ENCODE peak calls at places on chromosome 22, in eight cellular contexts. L is OCI-M1; H is epithelial cell of esophagus; A is uterus; M is adipocyte; R is activated CD4-positive, alpha-beta T cell treated with anti-CD3 and anti-CD28 coated beads, Interleukin-2, amount 50 U/mL, for 48 hours; O is AG20443; C is NCI-H2227 treated with DMSO at 0.1 percent for 48 hours. Y is an unnamed sample.

GRCh38 chr22:25838960-25839741 is 97.2 kb downstream of the MYO18B start:
- DNase-seq in L (no peak), H (no peak), A (no peak), M (no peak), R (no peak), O (no peak), C (no peak), Y (no peak)

GRCh38 chr22:22999473-22999872 is 70.8 kb upstream of the GNAZ start:
- DNase-seq in L (no peak), H (peak), A (no peak), M (no peak), R (no peak), O (no peak), C (no peak), Y (no peak)

GRCh38 chr22:22770280-22770871 is 117.2 kb upstream of the IGLL5 start:
- DNase-seq in L (peak), H (peak), A (no peak), M (peak), R (peak), O (peak), C (no peak), Y (peak)

GRCh38 chr22:36395061-36395849 is 7.5 kb upstream of the MYH9 start:
- DNase-seq in L (no peak), H (peak), A (no peak), M (no peak), R (no peak), O (no peak), C (no peak), Y (peak)

GRCh38 chr22:17773606-17774205 is 563 bp downstream of the BID start:
- DNase-seq in L (peak), H (peak), A (no peak), M (peak), R (peak), O (peak), C (peak), Y (peak)

GRCh38 chr22:19984201-19984753 is 32.3 kb downstream of the ARVCF start:
- DNase-seq in L (no peak), H (peak), A (peak), M (peak), R (no peak), O (peak), C (no peak), Y (peak)

GRCh38 chr22:47337161-47337621 is 574.7 kb downstream of the TBC1D22A start:
- DNase-seq in L (peak), H (peak), A (no peak), M (peak), R (no peak), O (peak), C (no peak), Y (peak)

GRCh38 chr22:45216133-45217003 is 24.3 kb downstream of the KIAA0930 start:
- DNase-seq in L (no peak), H (no peak), A (no peak), M (no peak), R (no peak), O (no peak), C (no peak), Y (no peak)

GRCh38 chr22:46079093-46079860 is 71.0 kb upstream of the PPARA start:
- DNase-seq in L (no peak), H (no peak), A (peak), M (no peak), R (no peak), O (no peak), C (no peak), Y (no peak)

GRCh38 chr22:42189761-42190160 is 59.2 kb upstream of the CYP2D6 start:
- DNase-seq in L (no peak), H (no peak), A (no peak), M (no peak), R (no peak), O (no peak), C (no peak), Y (no peak)

GRCh38 chr22:21970800-21971617 is 11.6 kb downstream of the TOP3B start:
- DNase-seq in L (no peak), H (no peak), A (no peak), M (no peak), R (no peak), O (no peak), C (no peak), Y (no peak)

GRCh38 chr22:32123657-32124056 is 35.4 kb downstream of the C22orf42 start:
- DNase-seq in L (no peak), H (no peak), A (no peak), M (no peak), R (no peak), O (no peak), C (no peak), Y (peak)

GRCh38 chr22:40383905-40384304 is 13.5 kb downstream of the SGSM3 start:
- DNase-seq in L (peak), H (no peak), A (no peak), M (peak), R (no peak), O (no peak), C (no peak), Y (no peak)

GRCh38 chr22:23245045-23245798 is 64.9 kb downstream of the BCR start:
- DNase-seq in L (no peak), H (peak), A (no peak), M (no peak), R (no peak), O (no peak), C (no peak), Y (no peak)

GRCh38 chr22:27714076-27714475 is 87.5 kb downstream of the MN1 start:
- DNase-seq in L (peak), H (no peak), A (no peak), M (no peak), R (no peak), O (no peak), C (no peak), Y (no peak)

GRCh38 chr22:27262371-27262770 is 539.2 kb downstream of the MN1 start:
- DNase-seq in L (no peak), H (no peak), A (no peak), M (no peak), R (no peak), O (no peak), C (no peak), Y (no peak)

GRCh38 chr22:22721681-22722309 is 77.4 kb downstream of the GGTLC2 start:
- DNase-seq in L (no peak), H (peak), A (no peak), M (peak), R (peak), O (no peak), C (no peak), Y (no peak)

GRCh38 chr22:45905924-45906865 is 70.8 kb downstream of the WNT7B start:
- DNase-seq in L (no peak), H (no peak), A (no peak), M (peak), R (no peak), O (peak), C (no peak), Y (no peak)

GRCh38 chr22:44365832-44366231 is 53.1 kb upstream of the SHISAL1 start:
- DNase-seq in L (no peak), H (no peak), A (peak), M (no peak), R (no peak), O (no peak), C (no peak), Y (no peak)

GRCh38 chr22:46062971-46063631 is 86.1 kb upstream of the WNT7B start:
- DNase-seq in L (no peak), H (no peak), A (peak), M (no peak), R (no peak), O (peak), C (no peak), Y (no peak)